ENCODE peak calls at places on chromosomes 6 and 20, in five cellular contexts. B is gastrocnemius medialis; Z is testis; W is CD8-positive, alpha-beta T cell; S is cardiac muscle cell. C is an unnamed sample.

GRCh38 chr6:42446370-42446769 is 5.4 kb downstream of the TRERF1 start:
- DNase-seq in W (no peak), S (no peak), Z (no peak), B (no peak), C (no peak)

GRCh38 chr6:100998111-100998510 is 117.0 kb upstream of the ASCC3 start:
- DNase-seq in S (no peak), B (no peak), W (no peak), Z (no peak), C (no peak)

GRCh38 chr6:151493495-151494234 is at the start of gene CCDC170:
- DNase-seq in Z (peak; percentile 38), B (no peak), S (peak; percentile 38), W (no peak), C (no peak)

GRCh38 chr20:50049442-50050026 is 63.4 kb downstream of the UBE2V1 start:
- DNase-seq in B (no peak), S (no peak), W (no peak), Z (no peak), C (no peak)

GRCh38 chr20:53738039-53738944 is 144.7 kb upstream of the ZNF217 start:
- DNase-seq in Z (peak; percentile 79), S (peak; percentile 86), B (peak; percentile 82), W (no peak), C (no peak)

GRCh38 chr6:4309540-4309939 is 174.2 kb upstream of the ECI2 start:
- DNase-seq in S (no peak), B (no peak), W (no peak), Z (no peak), C (no peak)

GRCh38 chr20:25489221-25489863 is 81.9 kb downstream of the GINS1 start:
- DNase-seq in Z (no peak), W (no peak), B (no peak), S (no peak), C (no peak)

GRCh38 chr20:1660263-1660662 is 2.7 kb upstream of the SIRPG start:
- DNase-seq in S (no peak), B (no peak), W (no peak), Z (no peak), C (no peak)

GRCh38 chr6:29516108-29516507 is 28.4 kb upstream of the MAS1L start:
- DNase-seq in W (no peak), S (no peak), Z (no peak), B (no peak), C (no peak)

GRCh38 chr6:3117912-3118352 is 579 bp upstream of the BPHL start:
- DNase-seq in Z (no peak), B (no peak), S (no peak), W (no peak), C (no peak)

GRCh38 chr6:169885131-169885530 is 133.7 kb downstream of the ERMARD start:
- DNase-seq in Z (no peak), S (no peak), B (no peak), W (no peak), C (no peak)

GRCh38 chr6:105459049-105459448 is 56.2 kb upstream of the PREP start:
- DNase-seq in W (no peak), B (no peak), S (no peak), Z (no peak), C (no peak)

GRCh38 chr6:102766946-102767345 is 1373.4 kb downstream of the GRIK2 start:
- DNase-seq in Z (no peak), W (no peak), S (no peak), B (no peak), C (no peak)

GRCh38 chr6:34597605-34598353 is 41.6 kb upstream of the SPDEF start:
- DNase-seq in W (no peak), Z (no peak), S (no peak), B (no peak), C (no peak)

GRCh38 chr6:115729036-115729435 is 331.7 kb downstream of the FRK start:
- DNase-seq in Z (no peak), W (no peak), B (no peak), S (no peak), C (no peak)

GRCh38 chr6:15962449-15962764 is 166.5 kb upstream of the MYLIP start:
- DNase-seq in B (no peak), W (no peak), Z (no peak), S (no peak), C (no peak)

GRCh38 chr6:41657131-41658094 is 19.1 kb downstream of the MDFI start:
- DNase-seq in Z (no peak), S (no peak), W (no peak), B (no peak), C (no peak)

GRCh38 chr6:52575490-52575868 is 1.4 kb downstream of the TRAM2 start:
- DNase-seq in Z (no peak), W (no peak), S (no peak), B (no peak), C (no peak)

GRCh38 chr20:21571841-21572690 is 58.2 kb upstream of the NKX2-2 start:
- DNase-seq in B (no peak), S (peak; percentile 39), Z (peak; percentile 29), W (peak; percentile 49), C (no peak)

GRCh38 chr6:3328145-3328544 is 69.4 kb downstream of the PSMG4 start:
- DNase-seq in Z (no peak), S (no peak), W (no peak), B (no peak), C (no peak)

DNA sequence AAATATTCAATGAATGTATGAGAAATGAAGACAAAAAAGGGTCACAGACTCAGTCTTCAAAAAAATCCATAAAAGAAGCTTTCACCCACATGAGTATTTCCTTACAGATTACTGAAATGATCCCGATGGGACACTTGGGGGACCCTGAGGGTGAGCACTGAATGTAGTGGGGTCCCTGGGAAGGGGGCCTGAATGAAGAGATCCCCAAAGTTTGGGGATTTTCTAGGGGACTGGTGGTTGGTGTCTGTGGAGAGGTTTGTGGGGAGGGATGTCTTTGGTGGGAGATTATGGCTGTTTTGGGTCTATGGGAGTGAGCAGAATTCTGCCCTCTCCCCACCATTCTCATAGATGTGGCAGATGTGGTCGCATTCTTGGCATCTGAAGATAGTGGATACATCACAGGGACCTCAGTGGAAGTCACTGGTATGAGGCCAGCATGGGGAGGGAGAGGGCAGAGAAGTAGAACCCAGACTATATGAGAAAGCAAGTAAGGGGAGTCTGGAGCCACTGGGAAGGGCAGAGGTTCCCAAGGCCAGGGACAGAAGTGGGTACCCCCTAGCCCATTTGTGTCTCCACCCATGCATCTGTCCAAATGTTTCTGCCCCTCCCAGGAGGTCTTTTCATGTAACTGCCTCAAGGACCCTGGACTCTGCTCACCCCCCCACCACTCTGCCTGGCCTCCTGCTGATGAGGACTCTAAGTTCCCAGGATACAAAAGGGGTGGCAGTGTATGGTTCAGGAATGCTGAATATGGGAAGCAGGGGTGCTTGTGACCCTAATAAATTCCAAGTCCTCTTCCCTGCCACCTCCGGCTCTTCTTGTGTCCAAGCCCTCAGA is 1.8 kb downstream of the HSD17B8 start:
- DNase-seq in Z (no peak), S (no peak), W (no peak), B (no peak), C (peak; percentile 54)
- H3K4me3 ChIP-seq in Z (no peak overlapping the region), S (no peak overlapping the region), W (no peak overlapping the region), B (no peak overlapping the region), C (no peak overlapping the region)

DNA sequence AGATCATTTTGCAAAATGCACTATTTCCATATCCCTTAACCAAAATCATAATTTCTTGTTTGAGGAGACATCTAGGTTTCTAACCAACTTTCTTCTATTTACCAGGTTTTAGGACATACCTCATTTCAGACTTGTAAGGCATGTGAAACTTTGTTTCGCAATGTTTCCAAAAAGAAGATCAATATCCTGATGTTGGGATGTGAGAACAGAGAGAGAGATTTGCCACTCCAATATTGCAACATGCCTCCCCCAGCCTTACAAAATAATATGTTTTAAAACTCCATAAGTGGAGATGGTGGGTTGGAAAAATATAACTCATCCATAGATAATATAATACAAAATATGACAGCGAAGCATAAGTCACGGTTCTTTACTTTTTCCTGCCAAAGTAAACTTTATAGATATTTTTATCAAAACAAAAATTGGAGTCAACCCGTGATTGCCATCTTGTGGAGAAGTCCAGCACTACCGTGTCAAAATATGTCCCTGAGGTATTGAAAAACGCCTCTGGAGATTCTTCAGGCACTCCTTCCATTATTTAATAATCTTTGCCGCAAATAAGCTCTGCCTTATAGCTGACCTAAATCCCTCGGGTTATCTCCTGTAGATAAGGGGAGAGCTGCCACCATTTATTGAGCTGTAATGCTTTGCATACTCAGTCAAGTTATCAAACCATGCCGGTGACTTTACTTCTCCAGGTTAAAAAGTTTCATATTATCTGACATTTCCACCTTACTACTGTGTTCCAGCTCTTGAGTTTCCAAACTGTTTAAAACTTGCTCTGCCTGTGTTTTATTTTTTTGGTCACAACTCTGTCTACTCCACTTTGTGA is 534.2 kb downstream of the HACE1 start:
- DNase-seq in S (peak; percentile 30), B (no peak), W (no peak), Z (peak; percentile 19), C (no peak)
- TF ChIP-seq CTCF in S (peak; percentile 69), B (no peak), W (no peak), Z (peak; percentile 39), C (peak; percentile 61)

DNA sequence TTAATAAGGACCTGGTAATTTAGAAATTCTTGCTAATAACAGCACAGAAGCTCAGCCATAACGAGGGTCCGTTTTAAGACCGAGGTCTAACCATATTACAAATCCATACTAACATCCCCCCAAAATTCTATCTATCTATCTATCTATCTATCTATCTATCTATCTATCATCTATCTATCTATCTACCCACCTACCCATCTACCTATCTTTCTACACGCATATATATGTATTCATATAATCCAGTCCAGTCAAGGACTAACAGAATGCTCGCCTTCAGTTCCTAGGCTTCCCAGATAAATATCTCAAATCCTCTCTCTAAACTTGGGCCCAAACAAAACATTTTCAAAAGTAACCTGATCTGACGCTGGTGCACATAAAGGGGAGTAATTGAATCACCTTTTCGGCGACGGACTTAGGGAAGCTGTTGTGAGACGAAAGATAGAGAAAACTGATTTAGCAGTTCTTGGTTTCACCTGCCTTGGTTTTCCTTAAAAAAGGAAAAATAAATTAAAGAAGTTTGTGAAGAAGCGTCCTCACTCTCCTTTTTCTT is 14.5 kb downstream of the HMGN4 start:
- DNase-seq in B (no peak), Z (no peak), W (no peak), S (no peak), C (no peak)
- H3K4me3 ChIP-seq in B (peak overlapping the region; percentile 61), Z (peak overlapping the region; percentile 53), W (peak overlapping the region; percentile 64), S (peak overlapping the region; percentile 57), C (peak overlapping the region; percentile 49)

GRCh38 chr6:8193541-8193940 is 91.2 kb upstream of the EEF1E1 start:
- DNase-seq in W (no peak), S (no peak), B (no peak), Z (no peak), C (no peak)

GRCh38 chr6:8194499-8194898 is 92.2 kb upstream of the EEF1E1 start:
- DNase-seq in Z (no peak), W (no peak), S (no peak), B (no peak), C (no peak)

GRCh38 chr6:8192597-8192996 is 90.2 kb upstream of the EEF1E1 start:
- DNase-seq in B (no peak), S (no peak), W (no peak), Z (no peak), C (no peak)

GRCh38 chr6:8195714-8196104 is 93.4 kb upstream of the EEF1E1 start:
- DNase-seq in B (no peak), Z (no peak), W (no peak), S (no peak), C (no peak)

DNA sequence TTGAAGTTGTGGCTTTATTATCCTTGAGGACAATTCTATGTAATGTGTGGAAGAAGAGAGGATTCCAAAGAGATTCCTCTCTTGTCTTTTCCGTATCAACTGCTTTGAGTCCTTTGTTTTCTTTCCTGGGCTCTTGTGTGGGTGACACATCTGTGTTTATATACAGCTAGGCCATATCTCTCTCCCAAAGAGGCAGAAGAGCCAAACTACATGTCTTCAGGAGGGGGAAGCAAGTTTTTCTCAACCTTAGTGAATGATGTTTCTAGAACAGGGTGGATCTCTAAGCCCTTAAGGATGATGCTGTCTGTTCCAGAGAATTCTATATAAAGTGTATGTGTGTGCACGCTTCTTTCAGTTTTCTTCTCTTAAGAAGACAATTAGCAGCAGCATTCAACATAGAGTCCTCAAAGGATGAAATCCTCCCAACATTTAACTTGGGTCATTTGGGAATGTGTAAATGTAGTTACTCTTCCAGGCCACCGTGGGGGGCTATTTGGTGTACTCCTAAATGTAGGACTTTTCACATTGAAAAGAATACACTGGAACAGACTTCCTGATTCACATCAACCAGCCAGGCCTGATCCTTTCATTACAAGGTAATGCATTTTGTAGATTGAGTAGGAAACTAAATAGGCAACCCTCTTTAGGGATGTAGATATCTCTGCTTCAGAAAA is 92.8 kb upstream of the EEF1E1 start:
- DNase-seq in W (no peak), Z (peak; percentile 26), B (no peak), S (peak; percentile 18), C (no peak)
- TF ChIP-seq CTCF in W (no peak), Z (no peak), B (no peak), S (no peak), C (no peak)